ENCODE peak calls at places on chromosomes 16 and 17, in six cellular contexts. One of them, this sample, is unnamed.

GRCh38 chr17:2672026-2672425 is 39.5 kb downstream of the CLUH start:
- DNase-seq in GM23338: no peak
- DNase-seq in hippocampal formation: no peak
- DNase-seq in epithelial cell of esophagus: no peak
- DNase-seq in type B pancreatic cell: no peak
- DNase-seq in amniotic stem cell: no peak
- DNase-seq in this sample: no peak

GRCh38 chr16:67302882-67303434 is 23.6 kb downstream of the KCTD19 start:
- DNase-seq in hippocampal formation: no peak
- DNase-seq in GM23338: peak
- DNase-seq in epithelial cell of esophagus: no peak
- DNase-seq in type B pancreatic cell: no peak
- DNase-seq in amniotic stem cell: no peak
- DNase-seq in this sample: no peak

GRCh38 chr17:72711531-72712310 is 380.8 kb downstream of the SLC39A11 start:
- DNase-seq in epithelial cell of esophagus: no peak
- DNase-seq in type B pancreatic cell: no peak
- DNase-seq in hippocampal formation: no peak
- DNase-seq in amniotic stem cell: no peak
- DNase-seq in GM23338: no peak
- DNase-seq in this sample: no peak

GRCh38 chr17:15340966-15341365 is 431 bp downstream of the TEKT3 start:
- DNase-seq in amniotic stem cell: no peak
- DNase-seq in type B pancreatic cell: no peak
- DNase-seq in GM23338: peak
- DNase-seq in epithelial cell of esophagus: no peak
- DNase-seq in hippocampal formation: no peak
- DNase-seq in this sample: no peak

GRCh38 chr17:70774339-70775110 is 605.2 kb downstream of the KCNJ2 start:
- DNase-seq in GM23338: no peak
- DNase-seq in amniotic stem cell: no peak
- DNase-seq in epithelial cell of esophagus: peak
- DNase-seq in hippocampal formation: no peak
- DNase-seq in type B pancreatic cell: no peak
- DNase-seq in this sample: no peak

GRCh38 chr17:74474043-74474792 is 7.8 kb downstream of the CD300A start:
- DNase-seq in epithelial cell of esophagus: no peak
- DNase-seq in amniotic stem cell: no peak
- DNase-seq in type B pancreatic cell: no peak
- DNase-seq in hippocampal formation: no peak
- DNase-seq in GM23338: no peak
- DNase-seq in this sample: no peak

GRCh38 chr16:58732545-58733247 is 1.4 kb downstream of the GOT2 start:
- DNase-seq in epithelial cell of esophagus: peak
- DNase-seq in GM23338: peak
- DNase-seq in amniotic stem cell: no peak
- DNase-seq in type B pancreatic cell: no peak
- DNase-seq in hippocampal formation: no peak
- DNase-seq in this sample: peak

GRCh38 chr17:7001562-7001961 is 5.7 kb downstream of the ALOX12 start:
- DNase-seq in hippocampal formation: no peak
- DNase-seq in type B pancreatic cell: no peak
- DNase-seq in GM23338: peak
- DNase-seq in amniotic stem cell: no peak
- DNase-seq in epithelial cell of esophagus: peak
- DNase-seq in this sample: peak

GRCh38 chr16:30904114-30904780 is 7.8 kb downstream of the CTF1 start:
- DNase-seq in type B pancreatic cell: no peak
- DNase-seq in hippocampal formation: no peak
- DNase-seq in amniotic stem cell: no peak
- DNase-seq in GM23338: no peak
- DNase-seq in epithelial cell of esophagus: no peak
- DNase-seq in this sample: no peak

GRCh38 chr16:11152205-11152604 is 103.8 kb downstream of the SOCS1 start:
- DNase-seq in type B pancreatic cell: no peak
- DNase-seq in amniotic stem cell: no peak
- DNase-seq in GM23338: no peak
- DNase-seq in epithelial cell of esophagus: no peak
- DNase-seq in hippocampal formation: no peak
- DNase-seq in this sample: no peak

GRCh38 chr17:29613856-29614255 is 8.9 kb downstream of the CORO6 start:
- DNase-seq in amniotic stem cell: no peak
- DNase-seq in epithelial cell of esophagus: no peak
- DNase-seq in GM23338: peak
- DNase-seq in hippocampal formation: no peak
- DNase-seq in type B pancreatic cell: no peak
- DNase-seq in this sample: no peak

GRCh38 chr16:79164378-79164720 is 436.2 kb downstream of the MAF start:
- DNase-seq in epithelial cell of esophagus: no peak
- DNase-seq in hippocampal formation: no peak
- DNase-seq in GM23338: no peak
- DNase-seq in amniotic stem cell: no peak
- DNase-seq in type B pancreatic cell: no peak
- DNase-seq in this sample: no peak

GRCh38 chr17:44314869-44315661 is 6.7 kb downstream of the RUNDC3A start:
- DNase-seq in hippocampal formation: no peak
- DNase-seq in amniotic stem cell: no peak
- DNase-seq in type B pancreatic cell: no peak
- DNase-seq in epithelial cell of esophagus: peak
- DNase-seq in GM23338: peak
- DNase-seq in this sample: peak

GRCh38 chr16:66580605-66581209 is 1.4 kb downstream of the CMTM2 start:
- DNase-seq in amniotic stem cell: peak
- DNase-seq in epithelial cell of esophagus: peak
- DNase-seq in hippocampal formation: no peak
- DNase-seq in GM23338: peak
- DNase-seq in type B pancreatic cell: no peak
- DNase-seq in this sample: peak

GRCh38 chr16:9594047-9594446 is 502.6 kb downstream of the HAPSTR1 start:
- DNase-seq in amniotic stem cell: no peak
- DNase-seq in type B pancreatic cell: no peak
- DNase-seq in hippocampal formation: no peak
- DNase-seq in GM23338: no peak
- DNase-seq in epithelial cell of esophagus: no peak
- DNase-seq in this sample: no peak

GRCh38 chr17:3911271-3912053 is 4.8 kb downstream of the P2RX1 start:
- DNase-seq in epithelial cell of esophagus: no peak
- DNase-seq in type B pancreatic cell: no peak
- DNase-seq in hippocampal formation: no peak
- DNase-seq in amniotic stem cell: no peak
- DNase-seq in GM23338: peak
- DNase-seq in this sample: no peak

GRCh38 chr17:5537251-5537650 is 47.1 kb downstream of the NLRP1 start:
- DNase-seq in epithelial cell of esophagus: no peak
- DNase-seq in amniotic stem cell: no peak
- DNase-seq in type B pancreatic cell: no peak
- DNase-seq in hippocampal formation: no peak
- DNase-seq in GM23338: no peak
- DNase-seq in this sample: no peak

GRCh38 chr17:44642861-44643260 is 13.4 kb upstream of the MEIOC start:
- DNase-seq in amniotic stem cell: no peak
- DNase-seq in epithelial cell of esophagus: no peak
- DNase-seq in hippocampal formation: no peak
- DNase-seq in GM23338: no peak
- DNase-seq in type B pancreatic cell: no peak
- DNase-seq in this sample: no peak

GRCh38 chr16:86343111-86343642 is 167.2 kb upstream of the FOXF1 start:
- DNase-seq in epithelial cell of esophagus: no peak
- DNase-seq in amniotic stem cell: no peak
- DNase-seq in type B pancreatic cell: no peak
- DNase-seq in hippocampal formation: no peak
- DNase-seq in GM23338: no peak
- DNase-seq in this sample: no peak

GRCh38 chr16:23380501-23380951 is 72.5 kb downstream of the COG7 start:
- DNase-seq in GM23338: no peak
- DNase-seq in type B pancreatic cell: no peak
- DNase-seq in amniotic stem cell: no peak
- DNase-seq in hippocampal formation: no peak
- DNase-seq in epithelial cell of esophagus: no peak
- DNase-seq in this sample: no peak

GRCh38 chr16:85699224-85699558 is 10.4 kb upstream of the GINS2 start:
- DNase-seq in type B pancreatic cell: no peak
- DNase-seq in epithelial cell of esophagus: no peak
- DNase-seq in amniotic stem cell: no peak
- DNase-seq in hippocampal formation: no peak
- DNase-seq in GM23338: peak
- DNase-seq in this sample: no peak

GRCh38 chr17:305090-305976 is 47.3 kb downstream of the RPH3AL start:
- DNase-seq in epithelial cell of esophagus: no peak
- DNase-seq in hippocampal formation: no peak
- DNase-seq in GM23338: no peak
- DNase-seq in type B pancreatic cell: no peak
- DNase-seq in amniotic stem cell: no peak
- DNase-seq in this sample: no peak

GRCh38 chr16:12542818-12543699 is 260.6 kb downstream of the CPPED1 start:
- DNase-seq in epithelial cell of esophagus: no peak
- DNase-seq in amniotic stem cell: no peak
- DNase-seq in GM23338: no peak
- DNase-seq in hippocampal formation: no peak
- DNase-seq in type B pancreatic cell: no peak
- DNase-seq in this sample: no peak

GRCh38 chr17:43769859-43770258 is 8.9 kb downstream of the DUSP3 start:
- DNase-seq in GM23338: no peak
- DNase-seq in epithelial cell of esophagus: no peak
- DNase-seq in type B pancreatic cell: no peak
- DNase-seq in amniotic stem cell: no peak
- DNase-seq in hippocampal formation: no peak
- DNase-seq in this sample: no peak

GRCh38 chr16:5504028-5504758 is 406.6 kb upstream of the EEF2KMT start:
- DNase-seq in GM23338: no peak
- DNase-seq in hippocampal formation: peak
- DNase-seq in amniotic stem cell: no peak
- DNase-seq in type B pancreatic cell: no peak
- DNase-seq in epithelial cell of esophagus: no peak
- DNase-seq in this sample: no peak

GRCh38 chr17:63984651-63985386 is 12.1 kb upstream of the SCN4A start:
- DNase-seq in amniotic stem cell: peak
- DNase-seq in GM23338: no peak
- DNase-seq in type B pancreatic cell: no peak
- DNase-seq in epithelial cell of esophagus: peak
- DNase-seq in hippocampal formation: no peak
- DNase-seq in this sample: peak

GRCh38 chr17:43418441-43419374 is 19.9 kb downstream of the ARL4D start:
- DNase-seq in epithelial cell of esophagus: peak
- DNase-seq in GM23338: peak
- DNase-seq in type B pancreatic cell: no peak
- DNase-seq in hippocampal formation: no peak
- DNase-seq in amniotic stem cell: peak
- DNase-seq in this sample: peak

GRCh38 chr17:57940217-57940616 is 15.0 kb downstream of the CUEDC1 start:
- DNase-seq in type B pancreatic cell: no peak
- DNase-seq in amniotic stem cell: no peak
- DNase-seq in epithelial cell of esophagus: no peak
- DNase-seq in GM23338: peak
- DNase-seq in hippocampal formation: no peak
- DNase-seq in this sample: no peak

GRCh38 chr16:27367463-27368357 is 34.3 kb upstream of the IL21R start:
- DNase-seq in GM23338: peak
- DNase-seq in type B pancreatic cell: no peak
- DNase-seq in hippocampal formation: peak
- DNase-seq in epithelial cell of esophagus: peak
- DNase-seq in amniotic stem cell: peak
- DNase-seq in this sample: peak

GRCh38 chr16:4214215-4214621 is 27.7 kb downstream of the SRL start:
- DNase-seq in amniotic stem cell: peak
- DNase-seq in GM23338: no peak
- DNase-seq in hippocampal formation: no peak
- DNase-seq in type B pancreatic cell: no peak
- DNase-seq in epithelial cell of esophagus: peak
- DNase-seq in this sample: peak

GRCh38 chr17:4178651-4179050 is 35.7 kb downstream of the CYB5D2 start:
- DNase-seq in hippocampal formation: no peak
- DNase-seq in GM23338: no peak
- DNase-seq in epithelial cell of esophagus: no peak
- DNase-seq in amniotic stem cell: no peak
- DNase-seq in type B pancreatic cell: no peak
- DNase-seq in this sample: no peak

This sample was measured in bronchial epithelial cell.